ENCODE peak calls at places on chromosome 5, in five cellular contexts. E is IMR-90, Y is H1, R is breast epithelium, O is body of pancreas. N is an unnamed sample.

GRCh38 chr5:34854459-34855174 is 15.7 kb downstream of the TTC23L start:
- DNase-seq in E (no peak), Y (no peak), R (no peak), O (no peak), N (no peak)

GRCh38 chr5:173663810-173664526 is 47.5 kb upstream of the BOD1 start:
- DNase-seq in E (no peak), Y (no peak), R (no peak), O (peak), N (peak)

GRCh38 chr5:64451551-64451950 is 54.3 kb upstream of the RGS7BP start:
- DNase-seq in E (no peak), Y (no peak), R (no peak), O (no peak), N (no peak)

GRCh38 chr5:93623153-93623552 is 40.1 kb downstream of the NR2F1 start:
- DNase-seq in E (no peak), Y (no peak), R (no peak), O (no peak), N (no peak)

GRCh38 chr5:112974901-112975300 is 1.7 kb upstream of the DCP2 start:
- DNase-seq in E (no peak), Y (no peak), R (no peak), O (no peak), N (no peak)

GRCh38 chr5:172887735-172888134 is 53.7 kb downstream of the ERGIC1 start:
- DNase-seq in E (peak), Y (no peak), R (no peak), O (no peak), N (no peak)

GRCh38 chr5:6638236-6638635 is 5.0 kb downstream of the SRD5A1 start:
- DNase-seq in E (no peak), Y (no peak), R (no peak), O (no peak), N (no peak)

GRCh38 chr5:130158036-130158435 is 253.8 kb downstream of the CHSY3 start:
- DNase-seq in E (no peak), Y (no peak), R (no peak), O (no peak), N (no peak)

GRCh38 chr5:145902421-145902820 is 29.6 kb upstream of the GRXCR2 start:
- DNase-seq in E (peak), Y (no peak), R (no peak), O (no peak), N (no peak)

GRCh38 chr5:154342211-154342610 is 103.6 kb upstream of the SAP30L start:
- DNase-seq in E (no peak), Y (no peak), R (no peak), O (no peak), N (no peak)

GRCh38 chr5:150694638-150695037 is 6.2 kb downstream of the RBM22 start:
- DNase-seq in E (peak), Y (no peak), R (no peak), O (no peak), N (no peak)

GRCh38 chr5:131710391-131710790 is 75.4 kb upstream of the RAPGEF6 start:
- DNase-seq in E (no peak), Y (no peak), R (no peak), O (no peak), N (no peak)

DNA sequence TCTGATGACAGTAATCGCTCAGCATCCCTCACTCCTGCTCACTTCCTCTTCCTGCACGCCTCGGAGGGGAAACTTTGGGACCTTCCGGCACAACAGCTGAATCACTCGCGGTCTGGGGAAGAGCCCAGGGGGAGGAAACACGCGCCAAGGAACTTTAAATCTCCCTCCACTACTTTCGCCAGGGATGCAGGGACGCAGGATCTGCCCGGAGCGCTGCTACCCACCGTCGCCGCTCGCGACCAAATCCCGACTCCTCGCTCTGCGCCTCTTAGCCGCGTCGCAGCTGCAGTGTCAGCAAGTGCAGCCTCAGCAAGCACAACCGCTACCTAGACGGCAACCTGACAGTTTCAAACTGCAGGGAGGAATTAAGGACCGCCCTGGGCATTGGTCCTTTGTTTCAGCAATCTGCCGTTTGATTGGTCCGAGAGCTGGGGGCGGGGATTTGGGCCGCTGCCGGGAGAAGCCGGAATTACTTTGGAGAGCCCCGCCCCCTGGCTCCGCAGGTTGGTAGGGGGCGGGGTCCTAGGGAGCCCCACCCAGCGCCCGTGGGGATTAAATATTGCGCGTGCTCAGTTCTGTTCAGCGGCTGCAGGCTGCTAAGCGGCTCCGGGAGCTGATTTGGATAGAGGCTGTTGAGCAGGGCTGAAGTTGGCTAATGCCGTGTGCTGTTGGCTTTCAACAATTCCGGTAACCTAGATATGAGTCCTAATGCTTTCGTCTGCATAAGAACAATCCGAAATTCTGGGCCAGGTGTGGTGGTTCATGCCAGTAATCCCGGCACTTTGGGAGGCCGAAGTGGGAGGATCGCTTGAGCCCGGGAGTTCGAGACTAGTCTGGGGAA is at the start of gene POC5:
- DNase-seq in E (peak), Y (peak), R (peak), O (peak), N (peak)
- TF ChIP-seq POLR2A in E (no peak), Y (peak), R (peak), O (peak), N (peak)

GRCh38 chr5:55636711-55637110 is 75.4 kb downstream of the SLC38A9 start:
- DNase-seq in E (peak), Y (no peak), R (no peak), O (peak), N (no peak)
- TF ChIP-seq POLR2A in E (no peak), Y (no peak), R (no peak), O (no peak), N (no peak)

GRCh38 chr5:140346348-140347221 is at the start of gene HBEGF:
- DNase-seq in E (peak), Y (peak), R (peak), O (peak), N (peak)
- TF ChIP-seq POLR2A in E (peak), Y (peak), R (no peak), O (peak), N (no peak)

GRCh38 chr5:161301586-161301985 is 244.9 kb downstream of the GABRB2 start:
- DNase-seq in E (no peak), Y (no peak), R (no peak), O (no peak), N (no peak)

GRCh38 chr5:161302557-161302956 is 244.0 kb downstream of the GABRB2 start:
- DNase-seq in E (no peak), Y (no peak), R (no peak), O (no peak), N (no peak)

GRCh38 chr5:161295721-161296120 is 250.8 kb downstream of the GABRB2 start:
- DNase-seq in E (no peak), Y (no peak), R (no peak), O (no peak), N (no peak)

GRCh38 chr5:161299053-161299452 is 247.5 kb downstream of the GABRB2 start:
- DNase-seq in E (no peak), Y (no peak), R (no peak), O (no peak), N (no peak)
- TF ChIP-seq POLR2A in E (no peak), Y (no peak), R (no peak), O (no peak), N (no peak)

DNA sequence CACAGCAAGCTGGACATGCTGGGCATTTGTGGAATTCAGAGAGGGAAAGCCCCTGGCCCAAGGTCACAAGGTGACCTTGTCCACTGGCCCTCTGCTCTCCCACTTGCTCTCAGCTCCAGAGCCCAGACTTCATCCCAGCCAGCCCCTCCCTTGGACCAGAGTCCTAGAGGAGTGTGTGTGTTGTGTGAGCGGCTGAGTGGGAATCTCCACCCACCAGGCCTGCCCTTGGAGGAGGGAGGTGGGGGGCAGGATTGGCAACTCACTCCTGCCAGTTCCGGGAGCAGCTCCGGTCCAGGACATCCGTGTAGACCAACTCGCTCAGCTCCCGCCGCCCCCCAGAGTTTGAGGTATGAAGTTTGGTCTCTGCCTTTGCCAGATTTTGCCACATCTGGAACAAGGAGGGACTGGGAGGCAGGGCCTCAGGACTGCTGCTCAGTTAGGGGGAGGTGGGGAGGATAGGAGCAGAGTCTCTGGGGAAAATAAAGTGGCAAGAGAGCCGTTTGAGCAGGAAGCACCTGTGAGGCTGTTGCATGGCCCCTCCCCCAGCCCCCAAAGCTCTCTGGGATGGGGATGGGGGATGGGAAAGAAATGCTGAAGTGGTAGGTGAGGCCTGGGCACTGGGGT is 1.4 kb downstream of the MZB1 start:
- DNase-seq in E (peak), Y (no peak), R (peak), O (peak), N (no peak)
- TF ChIP-seq POLR2A in E (no peak), Y (no peak), R (no peak), O (peak), N (peak)